ENCODE peak calls at places on chromosomes 7 and 10, in nine cellular contexts. One of them, this sample, is unnamed.
A peak's percentile ranks its signal among the peaks of the same experiment; 100 is the strongest.

GRCh38 chr7:28812641-28813040 is 145.5 kb downstream of the TRIL start:
- DNase-seq in CD4-positive, alpha-beta T cell: no peak
- DNase-seq in lower lobe of right lung: no peak
- DNase-seq in AG04450: no peak
- DNase-seq in neural progenitor cell: no peak
- DNase-seq in HFF-Myc: no peak
- DNase-seq in fibroblast of villous mesenchyme: no peak
- DNase-seq in HL-60: no peak
- DNase-seq in spleen: no peak
- DNase-seq in this sample: no peak

GRCh38 chr7:56097700-56098099 is 4.9 kb upstream of the PHKG1 start:
- DNase-seq in CD4-positive, alpha-beta T cell: no peak
- DNase-seq in lower lobe of right lung: no peak
- DNase-seq in AG04450: peak; percentile 72
- DNase-seq in neural progenitor cell: no peak
- DNase-seq in HFF-Myc: peak; percentile 97
- DNase-seq in fibroblast of villous mesenchyme: peak; percentile 90
- DNase-seq in HL-60: no peak
- DNase-seq in spleen: peak; percentile 37
- DNase-seq in this sample: no peak

GRCh38 chr7:80775481-80775880 is 137.0 kb downstream of the CD36 start:
- DNase-seq in CD4-positive, alpha-beta T cell: no peak
- DNase-seq in lower lobe of right lung: no peak
- DNase-seq in AG04450: no peak
- DNase-seq in neural progenitor cell: no peak
- DNase-seq in HFF-Myc: no peak
- DNase-seq in fibroblast of villous mesenchyme: no peak
- DNase-seq in HL-60: no peak
- DNase-seq in spleen: no peak
- DNase-seq in this sample: no peak

GRCh38 chr7:99079104-99079503 is 64.8 kb downstream of the SMURF1 start:
- DNase-seq in CD4-positive, alpha-beta T cell: no peak
- DNase-seq in lower lobe of right lung: peak; percentile 52
- DNase-seq in AG04450: no peak
- DNase-seq in neural progenitor cell: no peak
- DNase-seq in HFF-Myc: no peak
- DNase-seq in fibroblast of villous mesenchyme: peak; percentile 42
- DNase-seq in HL-60: peak; percentile 12
- DNase-seq in spleen: no peak
- DNase-seq in this sample: no peak

GRCh38 chr7:148306759-148307158 is 283.8 kb upstream of the C7orf33 start:
- DNase-seq in CD4-positive, alpha-beta T cell: no peak
- DNase-seq in lower lobe of right lung: no peak
- DNase-seq in AG04450: no peak
- DNase-seq in neural progenitor cell: no peak
- DNase-seq in HFF-Myc: no peak
- DNase-seq in fibroblast of villous mesenchyme: no peak
- DNase-seq in HL-60: no peak
- DNase-seq in spleen: no peak
- DNase-seq in this sample: no peak

GRCh38 chr7:1466524-1467271 is 7.4 kb upstream of the MICALL2 start:
- DNase-seq in CD4-positive, alpha-beta T cell: no peak
- DNase-seq in lower lobe of right lung: peak; percentile 78
- DNase-seq in AG04450: no peak
- DNase-seq in neural progenitor cell: peak; percentile 67
- DNase-seq in HFF-Myc: no peak
- DNase-seq in fibroblast of villous mesenchyme: peak; percentile 79
- DNase-seq in HL-60: no peak
- DNase-seq in spleen: peak; percentile 88
- DNase-seq in this sample: no peak

GRCh38 chr10:95278061-95278988 is 12.5 kb downstream of the PDLIM1 start:
- DNase-seq in CD4-positive, alpha-beta T cell: no peak
- DNase-seq in lower lobe of right lung: no peak
- DNase-seq in AG04450: no peak
- DNase-seq in neural progenitor cell: peak; percentile 48
- DNase-seq in HFF-Myc: no peak
- DNase-seq in fibroblast of villous mesenchyme: peak; percentile 95
- DNase-seq in HL-60: no peak
- DNase-seq in spleen: no peak
- DNase-seq in this sample: no peak

GRCh38 chr7:32846630-32847225 is 44.8 kb downstream of the KBTBD2 start:
- DNase-seq in CD4-positive, alpha-beta T cell: peak; percentile 94
- DNase-seq in lower lobe of right lung: peak; percentile 91
- DNase-seq in AG04450: peak; percentile 56
- DNase-seq in neural progenitor cell: peak; percentile 87
- DNase-seq in HFF-Myc: peak; percentile 48
- DNase-seq in fibroblast of villous mesenchyme: peak; percentile 83
- DNase-seq in HL-60: peak; percentile 82
- DNase-seq in spleen: peak; percentile 96
- DNase-seq in this sample: peak; percentile 17

GRCh38 chr7:20508109-20508508 is 107.4 kb upstream of the ABCB5 start:
- DNase-seq in CD4-positive, alpha-beta T cell: no peak
- DNase-seq in lower lobe of right lung: no peak
- DNase-seq in AG04450: no peak
- DNase-seq in neural progenitor cell: peak; percentile 18
- DNase-seq in HFF-Myc: no peak
- DNase-seq in fibroblast of villous mesenchyme: no peak
- DNase-seq in HL-60: peak; percentile 8
- DNase-seq in spleen: no peak
- DNase-seq in this sample: no peak

GRCh38 chr7:90988996-90989765 is 275.1 kb upstream of the FZD1 start:
- DNase-seq in CD4-positive, alpha-beta T cell: no peak
- DNase-seq in lower lobe of right lung: no peak
- DNase-seq in AG04450: no peak
- DNase-seq in neural progenitor cell: no peak
- DNase-seq in HFF-Myc: no peak
- DNase-seq in fibroblast of villous mesenchyme: no peak
- DNase-seq in HL-60: no peak
- DNase-seq in spleen: no peak
- DNase-seq in this sample: no peak

GRCh38 chr10:11298116-11298515 is 280.4 kb downstream of the CELF2 start:
- DNase-seq in CD4-positive, alpha-beta T cell: no peak
- DNase-seq in lower lobe of right lung: no peak
- DNase-seq in AG04450: no peak
- DNase-seq in neural progenitor cell: no peak
- DNase-seq in HFF-Myc: no peak
- DNase-seq in fibroblast of villous mesenchyme: no peak
- DNase-seq in HL-60: no peak
- DNase-seq in spleen: no peak
- DNase-seq in this sample: no peak

GRCh38 chr7:96992624-96993452 is 12.5 kb upstream of the DLX6 start:
- DNase-seq in CD4-positive, alpha-beta T cell: no peak
- DNase-seq in lower lobe of right lung: no peak
- DNase-seq in AG04450: no peak
- DNase-seq in neural progenitor cell: peak; percentile 93
- DNase-seq in HFF-Myc: no peak
- DNase-seq in fibroblast of villous mesenchyme: no peak
- DNase-seq in HL-60: no peak
- DNase-seq in spleen: no peak
- DNase-seq in this sample: no peak

GRCh38 chr7:32257632-32258031 is 187.4 kb upstream of the PDE1C start:
- DNase-seq in CD4-positive, alpha-beta T cell: no peak
- DNase-seq in lower lobe of right lung: no peak
- DNase-seq in AG04450: no peak
- DNase-seq in neural progenitor cell: peak; percentile 25
- DNase-seq in HFF-Myc: no peak
- DNase-seq in fibroblast of villous mesenchyme: no peak
- DNase-seq in HL-60: no peak
- DNase-seq in spleen: no peak
- DNase-seq in this sample: no peak

GRCh38 chr7:158759245-158759614 is 54.6 kb upstream of the NCAPG2 start:
- DNase-seq in CD4-positive, alpha-beta T cell: no peak
- DNase-seq in lower lobe of right lung: no peak
- DNase-seq in AG04450: no peak
- DNase-seq in neural progenitor cell: no peak
- DNase-seq in HFF-Myc: no peak
- DNase-seq in fibroblast of villous mesenchyme: no peak
- DNase-seq in HL-60: no peak
- DNase-seq in spleen: no peak
- DNase-seq in this sample: no peak

GRCh38 chr7:26608402-26608801 is 256.0 kb downstream of the SKAP2 start:
- DNase-seq in CD4-positive, alpha-beta T cell: no peak
- DNase-seq in lower lobe of right lung: no peak
- DNase-seq in AG04450: no peak
- DNase-seq in neural progenitor cell: no peak
- DNase-seq in HFF-Myc: no peak
- DNase-seq in fibroblast of villous mesenchyme: no peak
- DNase-seq in HL-60: no peak
- DNase-seq in spleen: no peak
- DNase-seq in this sample: no peak

GRCh38 chr10:4647138-4647785 is 178.7 kb upstream of the AKR1E2 start:
- DNase-seq in CD4-positive, alpha-beta T cell: no peak
- DNase-seq in lower lobe of right lung: no peak
- DNase-seq in AG04450: no peak
- DNase-seq in neural progenitor cell: no peak
- DNase-seq in HFF-Myc: no peak
- DNase-seq in fibroblast of villous mesenchyme: no peak
- DNase-seq in HL-60: no peak
- DNase-seq in spleen: no peak
- DNase-seq in this sample: no peak

GRCh38 chr7:135697276-135698049 is 30.5 kb downstream of the SLC13A4 start:
- DNase-seq in CD4-positive, alpha-beta T cell: no peak
- DNase-seq in lower lobe of right lung: no peak
- DNase-seq in AG04450: no peak
- DNase-seq in neural progenitor cell: peak; percentile 65
- DNase-seq in HFF-Myc: no peak
- DNase-seq in fibroblast of villous mesenchyme: no peak
- DNase-seq in HL-60: no peak
- DNase-seq in spleen: no peak
- DNase-seq in this sample: peak; percentile 63
- TF ChIP-seq CTCF in CD4-positive, alpha-beta T cell: no peak
- TF ChIP-seq CTCF in lower lobe of right lung: no peak
- TF ChIP-seq CTCF in AG04450: no peak
- TF ChIP-seq CTCF in neural progenitor cell: no peak
- TF ChIP-seq CTCF in HFF-Myc: no peak
- TF ChIP-seq CTCF in fibroblast of villous mesenchyme: no peak
- TF ChIP-seq CTCF in HL-60: no peak
- TF ChIP-seq CTCF in spleen: no peak
- TF ChIP-seq CTCF in this sample: no peak

GRCh38 chr10:108779501-108779900 is 1143.8 kb downstream of the XPNPEP1 start:
- DNase-seq in CD4-positive, alpha-beta T cell: no peak
- DNase-seq in lower lobe of right lung: no peak
- DNase-seq in AG04450: no peak
- DNase-seq in neural progenitor cell: no peak
- DNase-seq in HFF-Myc: no peak
- DNase-seq in fibroblast of villous mesenchyme: no peak
- DNase-seq in HL-60: no peak
- DNase-seq in spleen: no peak
- DNase-seq in this sample: no peak

GRCh38 chr10:108775911-108776475 is 1147.3 kb downstream of the XPNPEP1 start:
- DNase-seq in CD4-positive, alpha-beta T cell: no peak
- DNase-seq in lower lobe of right lung: no peak
- DNase-seq in AG04450: no peak
- DNase-seq in neural progenitor cell: no peak
- DNase-seq in HFF-Myc: no peak
- DNase-seq in fibroblast of villous mesenchyme: peak; percentile 23
- DNase-seq in HL-60: no peak
- DNase-seq in spleen: no peak
- DNase-seq in this sample: no peak
- TF ChIP-seq CTCF in CD4-positive, alpha-beta T cell: no peak
- TF ChIP-seq CTCF in lower lobe of right lung: no peak
- TF ChIP-seq CTCF in AG04450: no peak
- TF ChIP-seq CTCF in neural progenitor cell: no peak
- TF ChIP-seq CTCF in HFF-Myc: no peak
- TF ChIP-seq CTCF in fibroblast of villous mesenchyme: no peak
- TF ChIP-seq CTCF in HL-60: no peak
- TF ChIP-seq CTCF in spleen: no peak
- TF ChIP-seq CTCF in this sample: no peak

DNA sequence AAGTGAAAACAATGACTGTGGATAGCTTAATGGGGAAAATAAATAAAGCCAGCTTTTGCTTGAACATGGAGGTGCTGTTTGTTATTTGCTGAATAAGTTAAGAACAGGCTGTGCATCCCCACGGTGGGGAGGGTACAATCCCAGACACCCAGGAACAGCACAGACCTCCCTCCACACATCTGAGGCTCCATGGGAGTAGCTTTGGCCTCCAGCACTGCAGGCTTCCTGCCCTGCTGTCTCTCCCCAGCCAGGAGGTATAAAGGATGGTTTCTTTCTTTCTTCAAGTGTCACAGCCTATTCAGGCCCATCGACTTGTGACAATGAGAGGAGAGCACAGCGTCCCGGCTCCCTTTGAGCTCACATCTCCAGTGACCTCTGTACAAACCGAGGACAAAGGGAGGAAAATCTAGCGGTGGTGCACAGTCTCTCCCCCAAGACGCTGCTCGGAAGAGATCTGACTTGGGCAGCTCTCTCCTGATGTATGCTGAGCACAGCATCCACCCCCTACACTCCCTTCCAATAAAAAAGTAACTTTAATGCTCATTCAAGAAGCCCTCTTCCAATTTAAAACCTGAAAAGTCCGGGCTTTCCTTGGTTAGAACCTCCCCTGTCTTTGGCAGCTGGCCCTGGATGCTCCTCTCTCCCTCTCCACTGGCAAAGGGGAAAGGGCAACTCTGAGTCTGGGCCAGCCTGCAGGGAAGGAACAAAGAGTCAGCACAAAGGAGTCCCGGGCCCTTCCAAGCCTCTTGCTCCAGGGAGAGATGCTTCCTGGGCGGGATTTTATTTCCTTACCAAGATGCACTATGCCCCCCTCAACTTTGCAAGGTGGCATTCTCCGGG is 18.1 kb downstream of the CHST15 start:
- DNase-seq in CD4-positive, alpha-beta T cell: no peak
- DNase-seq in lower lobe of right lung: no peak
- DNase-seq in AG04450: no peak
- DNase-seq in neural progenitor cell: peak; percentile 86
- DNase-seq in HFF-Myc: no peak
- DNase-seq in fibroblast of villous mesenchyme: peak; percentile 9
- DNase-seq in HL-60: no peak
- DNase-seq in spleen: no peak
- DNase-seq in this sample: no peak
- TF ChIP-seq CTCF in CD4-positive, alpha-beta T cell: no peak
- TF ChIP-seq CTCF in lower lobe of right lung: no peak
- TF ChIP-seq CTCF in AG04450: no peak
- TF ChIP-seq CTCF in neural progenitor cell: no peak
- TF ChIP-seq CTCF in HFF-Myc: no peak
- TF ChIP-seq CTCF in fibroblast of villous mesenchyme: no peak
- TF ChIP-seq CTCF in HL-60: no peak
- TF ChIP-seq CTCF in spleen: no peak
- TF ChIP-seq CTCF in this sample: no peak

DNA sequence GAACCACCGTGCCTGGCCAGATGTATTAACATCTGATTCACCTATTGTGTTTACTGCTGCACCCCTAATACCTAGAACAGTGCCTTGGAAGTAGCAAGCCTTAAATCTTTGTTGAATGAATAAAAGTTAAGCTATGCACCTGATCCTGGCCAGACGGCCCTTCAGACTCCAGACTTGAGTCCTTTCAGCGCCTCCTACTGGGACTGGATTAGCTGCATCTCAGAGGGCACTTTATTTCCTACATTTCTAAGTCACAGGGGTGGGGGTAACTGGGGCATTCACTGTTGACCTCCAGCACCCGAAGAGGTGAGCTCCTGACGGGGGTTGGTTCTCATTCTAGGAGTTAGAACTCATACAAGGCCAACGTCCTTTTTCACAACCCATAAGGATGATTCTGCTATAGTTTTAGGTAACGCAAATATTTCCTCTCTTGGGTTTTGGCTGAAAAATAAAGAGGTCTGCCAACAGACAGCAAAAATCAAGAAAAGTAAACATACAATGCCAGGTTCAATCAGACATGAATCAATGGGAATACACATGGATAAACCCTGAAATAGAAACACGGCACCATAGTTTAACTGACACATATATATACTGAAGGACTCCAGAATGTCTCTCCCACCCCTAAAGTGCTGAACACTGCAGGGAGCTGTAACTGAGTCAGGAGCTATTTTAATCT is 48.0 kb upstream of the DLG5 start:
- DNase-seq in CD4-positive, alpha-beta T cell: no peak
- DNase-seq in lower lobe of right lung: no peak
- DNase-seq in AG04450: peak; percentile 11
- DNase-seq in neural progenitor cell: peak; percentile 86
- DNase-seq in HFF-Myc: no peak
- DNase-seq in fibroblast of villous mesenchyme: peak; percentile 65
- DNase-seq in HL-60: peak; percentile 16
- DNase-seq in spleen: no peak
- DNase-seq in this sample: no peak
- TF ChIP-seq CTCF in CD4-positive, alpha-beta T cell: no peak
- TF ChIP-seq CTCF in lower lobe of right lung: peak; percentile 22
- TF ChIP-seq CTCF in AG04450: peak; percentile 51
- TF ChIP-seq CTCF in neural progenitor cell: peak; percentile 72
- TF ChIP-seq CTCF in HFF-Myc: peak; percentile 55
- TF ChIP-seq CTCF in fibroblast of villous mesenchyme: peak; percentile 62
- TF ChIP-seq CTCF in HL-60: no peak
- TF ChIP-seq CTCF in spleen: no peak
- TF ChIP-seq CTCF in this sample: peak; percentile 14